ENCODE peak calls at places on chromosome 11, in four cellular contexts. W is skeletal muscle cell, A is fibroblast of mammary gland, O is brain microvascular endothelial cell. U is an unnamed sample.

GRCh38 chr11:45373506-45373905 is 87.4 kb upstream of the SYT13 start:
- DNase-seq in W (no peak), A (no peak), O (no peak), U (no peak)

GRCh38 chr11:9626778-9627394 is 37.0 kb upstream of the SWAP70 start:
- DNase-seq in W (no peak), A (no peak), O (no peak), U (no peak)

GRCh38 chr11:85752201-85752889 is 58.6 kb downstream of the SYTL2 start:
- DNase-seq in W (no peak), A (no peak), O (no peak), U (no peak)

GRCh38 chr11:117187428-117187798 is 8.9 kb downstream of the SIDT2 start:
- DNase-seq in W (no peak), A (no peak), O (no peak), U (no peak)

GRCh38 chr11:134037093-134037908 is 31.6 kb upstream of the JAM3 start:
- DNase-seq in W (no peak), A (peak; percentile 40), O (peak; percentile 28), U (peak; percentile 73)

GRCh38 chr11:57248780-57249383 is 11.8 kb upstream of the APLNR start:
- DNase-seq in W (no peak), A (peak; percentile 73), O (peak; percentile 77), U (peak; percentile 74)

GRCh38 chr11:7208391-7208790 is 43.3 kb upstream of the SYT9 start:
- DNase-seq in W (no peak), A (no peak), O (no peak), U (no peak)

GRCh38 chr11:111395081-111395480 is 16.0 kb upstream of the POU2AF1 start:
- DNase-seq in W (no peak), A (no peak), O (no peak), U (no peak)

GRCh38 chr11:95512682-95513081 is 276.9 kb downstream of the FAM76B start:
- DNase-seq in W (peak; percentile 93), A (peak; percentile 98), O (peak; percentile 93), U (peak; percentile 51)

GRCh38 chr11:57279131-57279530 is 42.1 kb upstream of the APLNR start:
- DNase-seq in W (no peak), A (peak; percentile 68), O (no peak), U (no peak)

GRCh38 chr11:68941324-68942089 is 37.8 kb downstream of the IGHMBP2 start:
- DNase-seq in W (no peak), A (no peak), O (no peak), U (no peak)

GRCh38 chr11:47052165-47052564 is 115.6 kb downstream of the CSTPP1 start:
- DNase-seq in W (no peak), A (no peak), O (no peak), U (no peak)

GRCh38 chr11:64833198-64833502 is 11.3 kb downstream of the CDC42BPG start:
- DNase-seq in W (no peak), A (no peak), O (no peak), U (no peak)

GRCh38 chr11:62493801-62494200 is 52.8 kb downstream of the AHNAK start:
- DNase-seq in W (no peak), A (no peak), O (no peak), U (no peak)

GRCh38 chr11:62770778-62771143 is 435 bp upstream of the TAF6L start:
- DNase-seq in W (no peak), A (no peak), O (no peak), U (peak; percentile 16)

GRCh38 chr11:46278387-46279173 is 1.1 kb downstream of the CREB3L1 start:
- DNase-seq in W (no peak), A (peak; percentile 57), O (peak; percentile 55), U (no peak)

GRCh38 chr11:88151866-88152265 is 23.4 kb downstream of the RAB38 start:
- DNase-seq in W (no peak), A (no peak), O (no peak), U (no peak)

GRCh38 chr11:88152381-88152780 is 22.9 kb downstream of the RAB38 start:
- DNase-seq in W (no peak), A (no peak), O (no peak), U (no peak)

GRCh38 chr11:88158081-88158480 is 17.2 kb downstream of the RAB38 start:
- DNase-seq in W (no peak), A (no peak), O (no peak), U (no peak)

GRCh38 chr11:88157401-88157800 is 17.8 kb downstream of the RAB38 start:
- DNase-seq in W (no peak), A (no peak), O (no peak), U (no peak)
- H3K4me3 ChIP-seq in W (no peak overlapping the region), A (no peak overlapping the region), O (no peak overlapping the region), U (no peak overlapping the region)

GRCh38 chr11:11810764-11811726 is 30.7 kb upstream of the USP47 start:
- DNase-seq in W (no peak), A (no peak), O (no peak), U (peak; percentile 15)
- H3K4me3 ChIP-seq in W (no peak overlapping the region), A (no peak overlapping the region), O (no peak overlapping the region), U (no peak overlapping the region)

DNA sequence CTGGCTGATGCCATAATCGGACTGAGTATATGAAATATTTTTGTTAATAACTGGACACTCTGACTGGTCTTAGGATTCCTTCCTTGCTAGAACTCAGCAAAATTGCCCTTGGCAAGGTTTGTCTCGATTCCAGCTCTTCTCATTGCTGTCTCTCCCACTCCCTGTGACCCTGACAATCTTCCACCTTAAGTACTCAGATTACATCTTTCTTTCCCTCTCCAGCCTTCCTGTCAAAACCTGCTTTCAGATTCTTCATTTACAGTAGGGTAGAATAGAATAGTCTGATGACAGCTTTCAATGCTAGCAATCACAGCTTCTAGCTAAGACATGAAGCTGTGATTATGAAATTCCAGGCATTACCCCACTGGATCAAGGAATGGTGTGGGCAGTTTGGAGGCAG is 39.2 kb upstream of the LMO2 start:
- DNase-seq in W (no peak), A (no peak), O (no peak), U (no peak)
- H3K4me3 ChIP-seq in W (no peak overlapping the region), A (no peak overlapping the region), O (no peak overlapping the region), U (no peak overlapping the region)

DNA sequence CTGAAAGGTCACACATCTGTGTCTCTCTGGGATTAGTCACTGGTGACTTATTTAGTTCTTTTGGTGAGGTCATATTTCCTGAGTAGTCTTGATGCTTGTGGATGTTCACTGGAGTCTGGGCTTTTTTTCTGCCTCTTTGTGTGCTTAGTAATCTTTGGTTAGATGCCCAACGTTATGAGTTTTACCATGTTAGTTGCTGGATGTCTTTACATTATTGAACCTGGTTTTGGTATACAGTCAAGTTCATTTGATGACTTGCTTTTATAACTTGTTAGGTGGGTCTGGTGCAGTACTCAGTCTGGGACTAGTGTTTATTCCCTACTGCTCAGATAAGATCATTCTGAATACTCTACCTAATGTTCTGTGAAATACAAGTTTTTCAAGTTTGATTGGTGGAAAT is 26.2 kb upstream of the SLC37A2 start:
- DNase-seq in W (peak; percentile 56), A (peak; percentile 98), O (peak; percentile 84), U (no peak)
- H3K4me3 ChIP-seq in W (no peak overlapping the region), A (no peak overlapping the region), O (no peak overlapping the region), U (no peak overlapping the region)

GRCh38 chr11:115222218-115222862 is 281.9 kb downstream of the CADM1 start:
- DNase-seq in W (peak; percentile 79), A (peak; percentile 46), O (peak; percentile 87), U (no peak)
- H3K4me3 ChIP-seq in W (no peak overlapping the region), A (no peak overlapping the region), O (no peak overlapping the region), U (no peak overlapping the region)

GRCh38 chr11:93663021-93663420 is 1.5 kb downstream of the CEP295 start:
- DNase-seq in W (no peak), A (no peak), O (no peak), U (no peak)
- H3K4me3 ChIP-seq in W (no peak overlapping the region), A (no peak overlapping the region), O (no peak overlapping the region), U (peak overlapping the region; percentile 94)

DNA sequence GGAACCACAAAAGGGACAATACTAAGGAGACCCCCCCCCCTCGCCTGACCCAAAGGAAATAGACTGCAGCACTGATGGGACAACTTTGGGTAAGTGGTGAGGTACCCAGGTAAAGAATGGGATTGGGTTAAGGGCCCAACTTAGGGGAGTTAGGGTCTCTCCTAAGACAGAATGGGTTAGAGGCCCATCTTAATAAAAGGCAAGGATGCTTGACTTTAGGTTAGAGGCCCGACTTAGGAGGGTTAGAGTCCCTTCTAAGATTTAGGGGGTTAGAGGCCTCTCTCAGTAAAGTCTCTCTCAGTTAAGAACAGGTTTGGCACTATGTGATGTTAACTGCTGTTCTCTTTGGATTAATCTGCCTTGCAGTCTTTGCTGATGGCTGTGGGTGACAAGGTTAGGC is 41.0 kb upstream of the DBX1 start:
- DNase-seq in W (no peak), A (no peak), O (no peak), U (no peak)
- H3K4me3 ChIP-seq in W (no peak overlapping the region), A (no peak overlapping the region), O (no peak overlapping the region), U (no peak overlapping the region)

GRCh38 chr11:35010656-35011055 is 94.2 kb downstream of the PDHX start:
- DNase-seq in W (no peak), A (no peak), O (no peak), U (no peak)

GRCh38 chr11:35012467-35013191 is 96.2 kb downstream of the PDHX start:
- DNase-seq in W (no peak), A (no peak), O (no peak), U (no peak)

GRCh38 chr11:35013514-35014191 is 97.2 kb downstream of the PDHX start:
- DNase-seq in W (no peak), A (no peak), O (no peak), U (no peak)

GRCh38 chr11:35011389-35011788 is 95.0 kb downstream of the PDHX start:
- DNase-seq in W (no peak), A (peak; percentile 62), O (no peak), U (no peak)

GRCh38 chr11:35011944-35012343 is 95.5 kb downstream of the PDHX start:
- DNase-seq in W (no peak), A (no peak), O (no peak), U (no peak)
- H3K4me3 ChIP-seq in W (no peak overlapping the region), A (no peak overlapping the region), O (no peak overlapping the region), U (no peak overlapping the region)

U was measured in BE2C.